ENCODE peak calls at places on chromosome 7, in ten cellular contexts. One of them, this sample, is unnamed.
A peak's percentile ranks its signal among the peaks of the same experiment; 100 is the strongest.

GRCh38 chr7:136969776-136970175 is 101.3 kb downstream of the CHRM2 start:
- DNase-seq in Caco-2: no peak
- DNase-seq in PC-3: no peak
- DNase-seq in NT2/D1: no peak
- DNase-seq in uterus: no peak
- DNase-seq in OCI-LY7: no peak
- DNase-seq in cardiac muscle cell: no peak
- DNase-seq in stomach: no peak
- DNase-seq in suprapubic skin: no peak
- DNase-seq in heart left ventricle: no peak
- DNase-seq in this sample: no peak

GRCh38 chr7:127391591-127392181 is 822 bp downstream of the ZNF800 start:
- DNase-seq in Caco-2: peak; percentile 59
- DNase-seq in PC-3: peak; percentile 30
- DNase-seq in NT2/D1: peak; percentile 1
- DNase-seq in uterus: no peak
- DNase-seq in OCI-LY7: peak; percentile 69
- DNase-seq in cardiac muscle cell: peak; percentile 40
- DNase-seq in stomach: peak; percentile 50
- DNase-seq in suprapubic skin: peak; percentile 63
- DNase-seq in heart left ventricle: no peak
- DNase-seq in this sample: peak; percentile 66

GRCh38 chr7:105800442-105800841 is 76.0 kb downstream of the ATXN7L1 start:
- DNase-seq in Caco-2: no peak
- DNase-seq in PC-3: no peak
- DNase-seq in NT2/D1: no peak
- DNase-seq in uterus: no peak
- DNase-seq in OCI-LY7: no peak
- DNase-seq in cardiac muscle cell: no peak
- DNase-seq in stomach: no peak
- DNase-seq in suprapubic skin: no peak
- DNase-seq in heart left ventricle: no peak
- DNase-seq in this sample: no peak

GRCh38 chr7:106313456-106313891 is 28.7 kb upstream of the NAMPT start:
- DNase-seq in Caco-2: no peak
- DNase-seq in PC-3: peak; percentile 92
- DNase-seq in NT2/D1: no peak
- DNase-seq in uterus: no peak
- DNase-seq in OCI-LY7: no peak
- DNase-seq in cardiac muscle cell: no peak
- DNase-seq in stomach: no peak
- DNase-seq in suprapubic skin: no peak
- DNase-seq in heart left ventricle: no peak
- DNase-seq in this sample: no peak

GRCh38 chr7:24381919-24382505 is 98.0 kb downstream of the NPY start:
- DNase-seq in Caco-2: peak; percentile 19
- DNase-seq in PC-3: peak; percentile 47
- DNase-seq in NT2/D1: no peak
- DNase-seq in uterus: no peak
- DNase-seq in OCI-LY7: peak; percentile 79
- DNase-seq in cardiac muscle cell: peak; percentile 46
- DNase-seq in stomach: no peak
- DNase-seq in suprapubic skin: no peak
- DNase-seq in heart left ventricle: no peak
- DNase-seq in this sample: no peak

GRCh38 chr7:289209-289755 is 688 bp upstream of the FOXL3 start:
- DNase-seq in Caco-2: no peak
- DNase-seq in PC-3: no peak
- DNase-seq in NT2/D1: no peak
- DNase-seq in uterus: no peak
- DNase-seq in OCI-LY7: no peak
- DNase-seq in cardiac muscle cell: no peak
- DNase-seq in stomach: no peak
- DNase-seq in suprapubic skin: peak; percentile 42
- DNase-seq in heart left ventricle: peak; percentile 13
- DNase-seq in this sample: no peak

GRCh38 chr7:128829391-128830166 is 627 bp upstream of the FLNC start:
- DNase-seq in Caco-2: peak; percentile 51
- DNase-seq in PC-3: peak; percentile 77
- DNase-seq in NT2/D1: no peak
- DNase-seq in uterus: peak; percentile 55
- DNase-seq in OCI-LY7: no peak
- DNase-seq in cardiac muscle cell: peak; percentile 68
- DNase-seq in stomach: peak; percentile 48
- DNase-seq in suprapubic skin: no peak
- DNase-seq in heart left ventricle: peak; percentile 71
- DNase-seq in this sample: peak; percentile 77

GRCh38 chr7:150322114-150322832 is 882 bp upstream of the LRRC61 start:
- DNase-seq in Caco-2: no peak
- DNase-seq in PC-3: no peak
- DNase-seq in NT2/D1: no peak
- DNase-seq in uterus: no peak
- DNase-seq in OCI-LY7: no peak
- DNase-seq in cardiac muscle cell: no peak
- DNase-seq in stomach: no peak
- DNase-seq in suprapubic skin: no peak
- DNase-seq in heart left ventricle: no peak
- DNase-seq in this sample: no peak

GRCh38 chr7:106568680-106569499 is 92.1 kb downstream of the CCDC71L start:
- DNase-seq in Caco-2: peak; percentile 22
- DNase-seq in PC-3: peak; percentile 41
- DNase-seq in NT2/D1: peak; percentile 30
- DNase-seq in uterus: no peak
- DNase-seq in OCI-LY7: peak; percentile 45
- DNase-seq in cardiac muscle cell: no peak
- DNase-seq in stomach: no peak
- DNase-seq in suprapubic skin: peak; percentile 67
- DNase-seq in heart left ventricle: no peak
- DNase-seq in this sample: no peak

GRCh38 chr7:108442039-108442568 is 14.1 kb downstream of the NRCAM start:
- DNase-seq in Caco-2: no peak
- DNase-seq in PC-3: peak; percentile 66
- DNase-seq in NT2/D1: no peak
- DNase-seq in uterus: no peak
- DNase-seq in OCI-LY7: no peak
- DNase-seq in cardiac muscle cell: no peak
- DNase-seq in stomach: no peak
- DNase-seq in suprapubic skin: no peak
- DNase-seq in heart left ventricle: no peak
- DNase-seq in this sample: no peak

GRCh38 chr7:108643136-108643535 is 73.5 kb downstream of the DNAJB9 start:
- DNase-seq in Caco-2: no peak
- DNase-seq in PC-3: no peak
- DNase-seq in NT2/D1: no peak
- DNase-seq in uterus: no peak
- DNase-seq in OCI-LY7: no peak
- DNase-seq in cardiac muscle cell: no peak
- DNase-seq in stomach: no peak
- DNase-seq in suprapubic skin: no peak
- DNase-seq in heart left ventricle: no peak
- DNase-seq in this sample: no peak

GRCh38 chr7:27175005-27175625 is 995 bp upstream of the HOXA10 start:
- DNase-seq in Caco-2: no peak
- DNase-seq in PC-3: peak; percentile 89
- DNase-seq in NT2/D1: no peak
- DNase-seq in uterus: peak; percentile 54
- DNase-seq in OCI-LY7: no peak
- DNase-seq in cardiac muscle cell: no peak
- DNase-seq in stomach: no peak
- DNase-seq in suprapubic skin: peak; percentile 74
- DNase-seq in heart left ventricle: peak; percentile 15
- DNase-seq in this sample: peak; percentile 29

GRCh38 chr7:64867863-64868440 is 35.1 kb upstream of the ZNF273 start:
- DNase-seq in Caco-2: no peak
- DNase-seq in PC-3: no peak
- DNase-seq in NT2/D1: no peak
- DNase-seq in uterus: no peak
- DNase-seq in OCI-LY7: no peak
- DNase-seq in cardiac muscle cell: no peak
- DNase-seq in stomach: peak; percentile 23
- DNase-seq in suprapubic skin: no peak
- DNase-seq in heart left ventricle: no peak
- DNase-seq in this sample: peak; percentile 31

GRCh38 chr7:143882611-143883078 is 19.3 kb downstream of the TCAF1 start:
- DNase-seq in Caco-2: no peak
- DNase-seq in PC-3: no peak
- DNase-seq in NT2/D1: no peak
- DNase-seq in uterus: peak; percentile 70
- DNase-seq in OCI-LY7: no peak
- DNase-seq in cardiac muscle cell: peak; percentile 85
- DNase-seq in stomach: peak; percentile 39
- DNase-seq in suprapubic skin: peak; percentile 79
- DNase-seq in heart left ventricle: peak; percentile 91
- DNase-seq in this sample: peak; percentile 93

GRCh38 chr7:9091282-9091681 is 657.9 kb downstream of the NXPH1 start:
- DNase-seq in Caco-2: no peak
- DNase-seq in PC-3: peak; percentile 40
- DNase-seq in NT2/D1: no peak
- DNase-seq in uterus: no peak
- DNase-seq in OCI-LY7: peak; percentile 14
- DNase-seq in cardiac muscle cell: no peak
- DNase-seq in stomach: no peak
- DNase-seq in suprapubic skin: no peak
- DNase-seq in heart left ventricle: no peak
- DNase-seq in this sample: no peak

GRCh38 chr7:113392421-113392820 is 274.1 kb upstream of the SMIM30 start:
- DNase-seq in Caco-2: no peak
- DNase-seq in PC-3: no peak
- DNase-seq in NT2/D1: no peak
- DNase-seq in uterus: no peak
- DNase-seq in OCI-LY7: no peak
- DNase-seq in cardiac muscle cell: no peak
- DNase-seq in stomach: no peak
- DNase-seq in suprapubic skin: no peak
- DNase-seq in heart left ventricle: no peak
- DNase-seq in this sample: no peak

DNA sequence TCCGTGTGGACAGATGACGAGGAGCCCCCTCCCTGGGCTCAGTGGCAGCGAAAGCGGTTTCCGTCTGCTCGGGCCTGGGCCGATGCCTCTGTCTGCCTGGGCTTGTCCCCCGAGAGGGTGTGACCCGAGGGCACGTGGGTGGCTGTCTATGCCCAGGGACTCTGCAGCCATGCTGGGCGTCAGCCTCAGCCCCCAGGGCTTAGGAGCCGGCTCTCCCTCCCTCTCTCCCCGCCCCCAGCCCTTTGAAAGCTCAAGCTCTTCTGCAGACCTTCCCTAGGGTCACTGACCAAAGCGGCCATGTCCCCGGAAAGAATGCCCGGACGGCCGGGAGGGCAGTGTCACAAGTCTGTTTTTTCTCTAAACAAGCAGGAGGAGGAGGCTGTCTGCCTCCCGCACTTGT is 7.1 kb downstream of the MICALL2 start:
- DNase-seq in Caco-2: no peak
- DNase-seq in PC-3: no peak
- DNase-seq in NT2/D1: no peak
- DNase-seq in uterus: no peak
- DNase-seq in OCI-LY7: no peak
- DNase-seq in cardiac muscle cell: no peak
- DNase-seq in stomach: no peak
- DNase-seq in suprapubic skin: no peak
- DNase-seq in heart left ventricle: no peak
- DNase-seq in this sample: no peak
- H3K4me1 ChIP-seq in Caco-2: peaks cover 13% of the 10 kb centered on the region
- H3K4me1 ChIP-seq in PC-3: peaks cover 22% of the 10 kb centered on the region
- H3K4me1 ChIP-seq in NT2/D1: peaks cover 42% of the 10 kb centered on the region
- H3K4me1 ChIP-seq in uterus: no peaks in the 10 kb centered on the region
- H3K4me1 ChIP-seq in OCI-LY7: peaks cover 12% of the 10 kb centered on the region
- H3K4me1 ChIP-seq in cardiac muscle cell: peaks cover 3% of the 10 kb centered on the region
- H3K4me1 ChIP-seq in stomach: peaks cover 78% of the 10 kb centered on the region
- H3K4me1 ChIP-seq in suprapubic skin: peaks cover 59% of the 10 kb centered on the region
- H3K4me1 ChIP-seq in heart left ventricle: no peaks in the 10 kb centered on the region
- H3K4me1 ChIP-seq in this sample: no peaks in the 10 kb centered on the region

GRCh38 chr7:159227433-159227832 is 82.8 kb upstream of the VIPR2 start:
- DNase-seq in Caco-2: no peak
- DNase-seq in PC-3: no peak
- DNase-seq in NT2/D1: no peak
- DNase-seq in uterus: no peak
- DNase-seq in OCI-LY7: no peak
- DNase-seq in cardiac muscle cell: no peak
- DNase-seq in stomach: no peak
- DNase-seq in suprapubic skin: no peak
- DNase-seq in heart left ventricle: no peak
- DNase-seq in this sample: peak; percentile 33

GRCh38 chr7:159226303-159226702 is 81.6 kb upstream of the VIPR2 start:
- DNase-seq in Caco-2: no peak
- DNase-seq in PC-3: no peak
- DNase-seq in NT2/D1: no peak
- DNase-seq in uterus: no peak
- DNase-seq in OCI-LY7: no peak
- DNase-seq in cardiac muscle cell: no peak
- DNase-seq in stomach: no peak
- DNase-seq in suprapubic skin: no peak
- DNase-seq in heart left ventricle: no peak
- DNase-seq in this sample: no peak

GRCh38 chr7:159231017-159231416 is 86.3 kb upstream of the VIPR2 start:
- DNase-seq in Caco-2: no peak
- DNase-seq in PC-3: no peak
- DNase-seq in NT2/D1: no peak
- DNase-seq in uterus: no peak
- DNase-seq in OCI-LY7: no peak
- DNase-seq in cardiac muscle cell: no peak
- DNase-seq in stomach: no peak
- DNase-seq in suprapubic skin: no peak
- DNase-seq in heart left ventricle: no peak
- DNase-seq in this sample: no peak

GRCh38 chr7:159229683-159230475 is 85.2 kb upstream of the VIPR2 start:
- DNase-seq in Caco-2: no peak
- DNase-seq in PC-3: no peak
- DNase-seq in NT2/D1: no peak
- DNase-seq in uterus: no peak
- DNase-seq in OCI-LY7: no peak
- DNase-seq in cardiac muscle cell: no peak
- DNase-seq in stomach: no peak
- DNase-seq in suprapubic skin: no peak
- DNase-seq in heart left ventricle: no peak
- DNase-seq in this sample: no peak
- H3K9me3 ChIP-seq in Caco-2: no peaks in the 10 kb centered on the region
- H3K9me3 ChIP-seq in PC-3: no peaks in the 10 kb centered on the region
- H3K9me3 ChIP-seq in NT2/D1: no peaks in the 10 kb centered on the region
- H3K9me3 ChIP-seq in uterus: no peaks in the 10 kb centered on the region
- H3K9me3 ChIP-seq in OCI-LY7: no peaks in the 10 kb centered on the region
- H3K9me3 ChIP-seq in cardiac muscle cell: no peaks in the 10 kb centered on the region
- H3K9me3 ChIP-seq in stomach: no peaks in the 10 kb centered on the region
- H3K9me3 ChIP-seq in suprapubic skin: no peaks in the 10 kb centered on the region
- H3K9me3 ChIP-seq in heart left ventricle: no peaks in the 10 kb centered on the region
- H3K9me3 ChIP-seq in this sample: no peaks in the 10 kb centered on the region

GRCh38 chr7:157302314-157302711 is 34.5 kb upstream of the DNAJB6 start:
- DNase-seq in Caco-2: no peak
- DNase-seq in PC-3: peak; percentile 95
- DNase-seq in NT2/D1: no peak
- DNase-seq in uterus: peak; percentile 24
- DNase-seq in OCI-LY7: peak; percentile 63
- DNase-seq in cardiac muscle cell: no peak
- DNase-seq in stomach: peak; percentile 56
- DNase-seq in suprapubic skin: no peak
- DNase-seq in heart left ventricle: peak; percentile 66
- DNase-seq in this sample: peak; percentile 80
- H3K4me1 ChIP-seq in Caco-2: no peaks in the 10 kb centered on the region
- H3K4me1 ChIP-seq in PC-3: peaks cover 27% of the 10 kb centered on the region
- H3K4me1 ChIP-seq in NT2/D1: peaks cover 9% of the 10 kb centered on the region
- H3K4me1 ChIP-seq in uterus: no peaks in the 10 kb centered on the region
- H3K4me1 ChIP-seq in OCI-LY7: peaks cover 22% of the 10 kb centered on the region
- H3K4me1 ChIP-seq in cardiac muscle cell: no peaks in the 10 kb centered on the region
- H3K4me1 ChIP-seq in stomach: no peaks in the 10 kb centered on the region
- H3K4me1 ChIP-seq in suprapubic skin: peaks cover 22% of the 10 kb centered on the region
- H3K4me1 ChIP-seq in heart left ventricle: no peaks in the 10 kb centered on the region
- H3K4me1 ChIP-seq in this sample: no peaks in the 10 kb centered on the region

GRCh38 chr7:138352570-138353461 is 107.2 kb upstream of the TRIM24 start:
- DNase-seq in Caco-2: no peak
- DNase-seq in PC-3: no peak
- DNase-seq in NT2/D1: no peak
- DNase-seq in uterus: no peak
- DNase-seq in OCI-LY7: no peak
- DNase-seq in cardiac muscle cell: no peak
- DNase-seq in stomach: no peak
- DNase-seq in suprapubic skin: no peak
- DNase-seq in heart left ventricle: no peak
- DNase-seq in this sample: no peak
- H3K9me3 ChIP-seq in Caco-2: peaks cover 30% of the 10 kb centered on the region
- H3K9me3 ChIP-seq in PC-3: peaks cover 4% of the 10 kb centered on the region
- H3K9me3 ChIP-seq in NT2/D1: peaks cover 14% of the 10 kb centered on the region
- H3K9me3 ChIP-seq in uterus: no peaks in the 10 kb centered on the region
- H3K9me3 ChIP-seq in OCI-LY7: no peaks in the 10 kb centered on the region
- H3K9me3 ChIP-seq in cardiac muscle cell: no peaks in the 10 kb centered on the region
- H3K9me3 ChIP-seq in stomach: peaks cover 5% of the 10 kb centered on the region
- H3K9me3 ChIP-seq in suprapubic skin: peaks cover 13% of the 10 kb centered on the region
- H3K9me3 ChIP-seq in heart left ventricle: no peaks in the 10 kb centered on the region
- H3K9me3 ChIP-seq in this sample: no peaks in the 10 kb centered on the region